ENCODE peak calls at places on chromosomes 4 and X, in eight cellular contexts. O is KBM-7; G is T-helper 9 cell; E is activated naive CD4-positive, alpha-beta T cell; Q is heart left ventricle; F is HCEC 1CT; Y is effector CD4-positive, alpha-beta T cell; K is spleen. A is an unnamed sample.
A peak's percentile ranks its signal among the peaks of the same experiment; 100 is the strongest.

GRCh38 chr4:182748949-182749348 is 168.2 kb downstream of the DCTD start:
- DNase-seq in K (no peak), F (peak; percentile 30), Q (no peak), G (no peak), E (no peak), Y (no peak), O (no peak), A (no peak)

GRCh38 chrX:6228720-6229119 is at the start of gene NLGN4X:
- DNase-seq in K (peak; percentile 51), F (no peak), G (no peak), O (no peak), Q (no peak), Y (no peak), E (no peak), A (no peak)

GRCh38 chrX:71111141-71111843 is at the start of gene IL2RG:
- DNase-seq in K (peak; percentile 84), F (no peak), G (peak; percentile 72), E (peak; percentile 48), O (peak; percentile 80), Q (no peak), Y (peak; percentile 77), A (no peak)

GRCh38 chr4:48578132-48578964 is 88.3 kb downstream of the ZAR1 start:
- DNase-seq in G (peak; percentile 36), F (peak; percentile 44), Y (peak; percentile 38), E (peak; percentile 6), K (no peak), Q (peak; percentile 33), O (peak; percentile 77), A (no peak)

GRCh38 chr4:1505511-1506451 is 99.5 kb upstream of the NKX1-1 start:
- DNase-seq in E (no peak), O (no peak), G (no peak), Y (no peak), K (peak; percentile 44), Q (peak; percentile 15), F (no peak), A (peak; percentile 31)

GRCh38 chr4:25905371-25905770 is 8.6 kb upstream of the SMIM20 start:
- DNase-seq in Q (no peak), F (no peak), E (no peak), O (no peak), G (no peak), Y (no peak), K (no peak), A (no peak)

GRCh38 chr4:85837334-85837733 is 362.4 kb downstream of the ARHGAP24 start:
- DNase-seq in G (no peak), F (peak; percentile 29), Y (no peak), O (no peak), Q (no peak), K (no peak), E (no peak), A (no peak)

GRCh38 chr4:125187221-125187620 is 127.5 kb upstream of the FAT4 start:
- DNase-seq in O (no peak), Q (no peak), K (no peak), E (no peak), Y (no peak), G (no peak), F (peak; percentile 63), A (no peak)

GRCh38 chr4:99722006-99722405 is 64.4 kb upstream of the C4orf54 start:
- DNase-seq in O (peak; percentile 3), F (no peak), K (no peak), G (no peak), E (no peak), Y (no peak), Q (no peak), A (no peak)

GRCh38 chrX:65781845-65782244 is 114.4 kb downstream of the MSN start:
- DNase-seq in K (no peak), G (no peak), F (no peak), O (no peak), Y (no peak), Q (no peak), E (no peak), A (no peak)

GRCh38 chr4:140188975-140189374 is 35.0 kb upstream of the MAML3 start:
- DNase-seq in E (no peak), G (no peak), Y (no peak), Q (no peak), K (no peak), F (no peak), O (no peak), A (no peak)

GRCh38 chr4:2324891-2325290 is 63.0 kb upstream of the MXD4 start:
- DNase-seq in Q (no peak), O (no peak), K (no peak), G (no peak), F (no peak), Y (no peak), E (no peak), A (no peak)

GRCh38 chr4:173243321-173243720 is 74.7 kb downstream of the GALNT7 start:
- DNase-seq in E (no peak), G (no peak), F (peak; percentile 76), Y (no peak), Q (no peak), O (no peak), K (no peak), A (no peak)

GRCh38 chrX:40169193-40170086 is 71.7 kb upstream of the BCOR start:
- DNase-seq in F (no peak), E (peak; percentile 60), K (peak; percentile 90), G (peak; percentile 65), Q (peak; percentile 34), O (peak; percentile 94), Y (peak; percentile 67), A (peak; percentile 71)

GRCh38 chr4:17317526-17317925 is 194.4 kb downstream of the QDPR start:
- DNase-seq in F (no peak), O (no peak), G (no peak), Q (no peak), K (no peak), E (no peak), Y (no peak), A (no peak)

GRCh38 chr4:84966382-84967291 is at the start of gene WDFY3:
- DNase-seq in G (no peak), E (no peak), K (peak; percentile 91), O (peak; percentile 97), F (peak; percentile 84), Y (no peak), Q (peak; percentile 90), A (peak; percentile 75)

GRCh38 chr4:159757471-159757870 is 654.6 kb downstream of the RAPGEF2 start:
- DNase-seq in K (no peak), O (no peak), E (no peak), G (no peak), Q (no peak), F (no peak), Y (no peak), A (no peak)

GRCh38 chr4:17055788-17056187 is 157.3 kb upstream of the LDB2 start:
- DNase-seq in G (no peak), E (no peak), Q (no peak), K (no peak), Y (no peak), F (peak; percentile 85), O (no peak), A (no peak)

GRCh38 chrX:101595739-101596419 is 21.9 kb downstream of the ARMCX6 start:
- DNase-seq in E (no peak), K (no peak), G (peak; percentile 13), O (peak; percentile 68), Q (no peak), F (peak; percentile 41), Y (peak; percentile 36), A (no peak)

GRCh38 chrX:86171366-86171765 is 23.1 kb downstream of the DACH2 start:
- DNase-seq in O (peak; percentile 46), F (peak; percentile 39), Y (no peak), E (no peak), K (no peak), G (no peak), Q (no peak), A (no peak)

GRCh38 chr4:142845293-142846070 is 619 bp downstream of the INPP4B start:
- DNase-seq in O (peak; percentile 26), G (peak; percentile 1), E (no peak), Y (no peak), K (peak; percentile 73), F (no peak), Q (peak; percentile 35), A (no peak)

GRCh38 chr4:7394184-7394575 is 40.5 kb downstream of the PSAPL1 start:
- DNase-seq in Q (no peak), Y (no peak), O (no peak), K (no peak), G (no peak), F (no peak), E (no peak), A (peak; percentile 17)

GRCh38 chr4:88439161-88439760 is 17.7 kb upstream of the HERC5 start:
- DNase-seq in Q (no peak), O (no peak), F (no peak), G (no peak), Y (no peak), K (no peak), E (no peak), A (no peak)

GRCh38 chrX:103789004-103789403 is 12.4 kb downstream of the PLP1 start:
- DNase-seq in O (no peak), Y (no peak), E (no peak), G (no peak), F (no peak), Q (no peak), K (no peak), A (no peak)

GRCh38 chrX:12702509-12703091 is 88.6 kb upstream of the PRPS2 start:
- DNase-seq in Y (no peak), Q (no peak), K (no peak), F (no peak), O (peak; percentile 53), E (no peak), G (no peak), A (no peak)

GRCh38 chr4:2879026-2879425 is 35.4 kb downstream of the ADD1 start:
- DNase-seq in O (no peak), Q (no peak), G (no peak), K (no peak), Y (no peak), F (no peak), E (no peak), A (no peak)

GRCh38 chr4:106208481-106209460 is 107.2 kb downstream of the TBCK start:
- DNase-seq in Y (no peak), E (no peak), O (no peak), F (no peak), Q (no peak), G (no peak), K (peak; percentile 66), A (no peak)